ENCODE peak calls at places on chromosome 20, in four cellular contexts. Z is cardiac fibroblast, M is ascending aorta, A is T-helper 17 cell. T is an unnamed sample.

GRCh38 chr20:63706852-63707557 is 771 bp downstream of the ARFRP1 start:
- DNase-seq in Z (peak), M (peak), A (peak), T (peak)

GRCh38 chr20:63705232-63706026 is 2.3 kb downstream of the ARFRP1 start:
- DNase-seq in Z (no peak), M (peak), A (no peak), T (no peak)

GRCh38 chr20:47412073-47412472 is 55.6 kb upstream of the ZMYND8 start:
- DNase-seq in Z (no peak), M (no peak), A (no peak), T (no peak)

GRCh38 chr20:48148916-48149672 is 363.8 kb upstream of the SULF2 start:
- DNase-seq in Z (no peak), M (no peak), A (no peak), T (no peak)

GRCh38 chr20:39025883-39026282 is 63.7 kb downstream of the DHX35 start:
- DNase-seq in Z (no peak), M (no peak), A (no peak), T (peak)

GRCh38 chr20:33677991-33678431 is 3.8 kb upstream of the NECAB3 start:
- DNase-seq in Z (no peak), M (no peak), A (no peak), T (no peak)

GRCh38 chr20:9200620-9201019 is 131.7 kb downstream of the PLCB4 start:
- DNase-seq in Z (peak), M (no peak), A (no peak), T (no peak)

GRCh38 chr20:19327401-19327800 is 115.0 kb downstream of the SLC24A3 start:
- DNase-seq in Z (no peak), M (no peak), A (no peak), T (no peak)

GRCh38 chr20:59662161-59662560 is 57.8 kb downstream of the PHACTR3 start:
- DNase-seq in Z (no peak), M (no peak), A (no peak), T (no peak)